ENCODE peak calls at places on chromosomes 5 and 9, in nine cellular contexts. X, F, Z, Q, V, I, M, A and R are unnamed samples.

GRCh38 chr5:20248102-20248501 is 260.1 kb upstream of the CDH18 start:
- DNase-seq in X (no peak), F (no peak), Z (no peak), Q (no peak), V (no peak), I (no peak), M (no peak), A (no peak), R (no peak)

GRCh38 chr9:137986268-137987099 is 108.9 kb downstream of the CACNA1B start:
- DNase-seq in X (no peak), F (no peak), Z (no peak), Q (no peak), V (no peak), I (no peak), M (no peak), A (no peak), R (no peak)

GRCh38 chr9:126276056-126276728 is 50.4 kb upstream of the MVB12B start:
- DNase-seq in X (no peak), F (peak), Z (no peak), Q (no peak), V (no peak), I (no peak), M (no peak), A (no peak), R (no peak)

GRCh38 chr9:2610985-2611384 is 10.6 kb upstream of the VLDLR start:
- DNase-seq in X (peak), F (no peak), Z (no peak), Q (no peak), V (no peak), I (peak), M (no peak), A (no peak), R (no peak)

GRCh38 chr5:55108651-55109050 is 6.2 kb downstream of the GZMA start:
- DNase-seq in X (no peak), F (no peak), Z (no peak), Q (no peak), V (no peak), I (no peak), M (no peak), A (no peak), R (no peak)

GRCh38 chr9:124036578-124036977 is 25.0 kb downstream of the LHX2 start:
- DNase-seq in X (no peak), F (no peak), Z (no peak), Q (no peak), V (no peak), I (no peak), M (no peak), A (no peak), R (no peak)

GRCh38 chr5:62315376-62316049 is 9.5 kb downstream of the KIF2A start:
- DNase-seq in X (no peak), F (no peak), Z (no peak), Q (no peak), V (no peak), I (no peak), M (no peak), A (no peak), R (no peak)

GRCh38 chr9:126690431-126691051 is 76.8 kb downstream of the LMX1B start:
- DNase-seq in X (peak), F (peak), Z (peak), Q (no peak), V (no peak), I (peak), M (peak), A (no peak), R (peak)

GRCh38 chr5:120613729-120614128 is 149.6 kb downstream of the PRR16 start:
- DNase-seq in X (no peak), F (no peak), Z (no peak), Q (no peak), V (no peak), I (no peak), M (no peak), A (no peak), R (no peak)

GRCh38 chr5:4855889-4856288 is 284.2 kb upstream of the ADAMTS16 start:
- DNase-seq in X (no peak), F (no peak), Z (no peak), Q (no peak), V (no peak), I (no peak), M (no peak), A (no peak), R (no peak)

GRCh38 chr9:107390806-107391205 is 98.8 kb downstream of the KLF4 start:
- DNase-seq in X (no peak), F (no peak), Z (no peak), Q (no peak), V (no peak), I (no peak), M (no peak), A (no peak), R (no peak)

GRCh38 chr5:178114325-178115135 is 1.2 kb downstream of the N4BP3 start:
- DNase-seq in X (no peak), F (no peak), Z (no peak), Q (no peak), V (no peak), I (peak), M (no peak), A (no peak), R (peak)

GRCh38 chr5:21858441-21858840 is 994.7 kb downstream of the CDH12 start:
- DNase-seq in X (no peak), F (no peak), Z (no peak), Q (no peak), V (no peak), I (no peak), M (no peak), A (no peak), R (no peak)

GRCh38 chr5:178595145-178595544 is 5.0 kb upstream of the COL23A1 start:
- DNase-seq in X (no peak), F (no peak), Z (no peak), Q (no peak), V (no peak), I (no peak), M (no peak), A (no peak), R (no peak)

GRCh38 chr9:77714077-77714549 is 66.0 kb upstream of the GNA14 start:
- DNase-seq in X (no peak), F (peak), Z (no peak), Q (no peak), V (no peak), I (no peak), M (no peak), A (no peak), R (no peak)

GRCh38 chr9:137632432-137633161 is 13.8 kb downstream of the EHMT1 start:
- DNase-seq in X (no peak), F (no peak), Z (no peak), Q (no peak), V (no peak), I (no peak), M (no peak), A (no peak), R (no peak)

GRCh38 chr9:88593537-88594185 is 58.7 kb downstream of the NXNL2 start:
- DNase-seq in X (peak), F (peak), Z (peak), Q (peak), V (peak), I (peak), M (peak), A (peak), R (no peak)

GRCh38 chr5:102561894-102562760 is 63.3 kb upstream of the SLCO6A1 start:
- DNase-seq in X (peak), F (no peak), Z (peak), Q (no peak), V (no peak), I (peak), M (peak), A (peak), R (no peak)

GRCh38 chr5:35009657-35010056 is 38.1 kb downstream of the AGXT2 start:
- DNase-seq in X (no peak), F (no peak), Z (no peak), Q (no peak), V (no peak), I (no peak), M (no peak), A (no peak), R (no peak)

GRCh38 chr5:107670927-107671741 is at the start of gene EFNA5:
- DNase-seq in X (peak), F (peak), Z (no peak), Q (no peak), V (no peak), I (peak), M (peak), A (no peak), R (no peak)

GRCh38 chr9:100167176-100167575 is 68.1 kb downstream of the INVS start:
- DNase-seq in X (no peak), F (no peak), Z (no peak), Q (no peak), V (no peak), I (no peak), M (no peak), A (no peak), R (no peak)

GRCh38 chr5:16600397-16600796 is 16.4 kb downstream of the RETREG1 start:
- DNase-seq in X (no peak), F (peak), Z (no peak), Q (no peak), V (no peak), I (no peak), M (no peak), A (no peak), R (no peak)

GRCh38 chr5:1765141-1765879 is 34.3 kb downstream of the MRPL36 start:
- DNase-seq in X (no peak), F (no peak), Z (no peak), Q (no peak), V (no peak), I (no peak), M (no peak), A (no peak), R (no peak)

GRCh38 chr5:169011009-169011408 is 289.9 kb downstream of the SLIT3 start:
- DNase-seq in X (no peak), F (no peak), Z (no peak), Q (no peak), V (no peak), I (no peak), M (no peak), A (no peak), R (no peak)

DNA sequence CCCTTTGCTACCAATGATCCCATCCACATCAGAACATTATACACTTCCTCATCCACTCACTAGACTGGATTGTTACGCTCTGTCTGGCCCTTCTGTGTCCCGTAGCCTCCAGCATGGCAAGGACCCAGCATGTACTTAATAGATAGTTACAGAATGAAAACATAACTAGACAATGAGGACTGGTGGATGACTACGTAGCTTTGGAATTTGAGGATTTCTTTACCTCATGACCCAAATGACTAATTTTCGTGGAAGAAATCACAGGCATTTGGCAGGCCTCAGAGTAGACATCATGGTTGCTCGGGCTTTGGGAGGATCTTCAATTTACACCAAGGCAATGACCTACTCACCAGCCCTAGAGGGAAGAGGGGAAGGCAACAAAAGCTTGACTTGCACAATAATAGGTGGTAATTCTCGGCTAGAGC is 299.8 kb downstream of the TLE1 start:
- DNase-seq in X (peak), F (no peak), Z (no peak), Q (peak), V (no peak), I (no peak), M (peak), A (peak), R (no peak)
- TF ChIP-seq REST in X (no peak), F (no peak), Z (no peak), Q (no peak), V (no peak), I (no peak), M (no peak), A (no peak), R (no peak)

DNA sequence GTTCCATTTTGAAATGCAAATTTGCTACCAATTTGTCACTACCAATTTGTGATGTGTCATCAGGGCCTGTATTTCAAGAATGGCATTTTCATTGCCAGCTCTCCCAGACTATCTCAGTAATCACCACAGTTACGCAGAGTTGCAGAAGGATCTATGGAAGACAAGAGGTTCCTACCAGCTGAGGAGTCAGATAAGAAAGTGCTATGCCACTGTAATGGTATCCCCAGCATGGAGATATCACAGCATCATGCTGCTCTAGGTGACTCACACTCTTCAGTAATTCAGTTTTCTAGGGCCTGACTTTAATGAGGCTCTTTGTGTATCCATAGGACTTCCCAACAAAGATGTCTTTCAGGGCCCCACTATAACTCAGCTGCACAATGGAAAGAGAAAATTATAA is 490.3 kb downstream of the ARHGEF28 start:
- DNase-seq in X (no peak), F (no peak), Z (no peak), Q (no peak), V (no peak), I (no peak), M (no peak), A (no peak), R (no peak)
- TF ChIP-seq REST in X (no peak), F (no peak), Z (no peak), Q (no peak), V (no peak), I (no peak), M (no peak), A (no peak), R (no peak)

GRCh38 chr5:43146958-43147357 is 26.2 kb downstream of the ZNF131 start:
- DNase-seq in X (no peak), F (no peak), Z (no peak), Q (no peak), V (no peak), I (no peak), M (no peak), A (no peak), R (no peak)

GRCh38 chr5:43140286-43140685 is 19.6 kb downstream of the ZNF131 start:
- DNase-seq in X (no peak), F (no peak), Z (no peak), Q (no peak), V (no peak), I (no peak), M (no peak), A (no peak), R (no peak)

GRCh38 chr5:43137326-43137725 is 16.6 kb downstream of the ZNF131 start:
- DNase-seq in X (no peak), F (no peak), Z (no peak), Q (no peak), V (no peak), I (no peak), M (no peak), A (no peak), R (no peak)

GRCh38 chr5:43145071-43145470 is 24.4 kb downstream of the ZNF131 start:
- DNase-seq in X (no peak), F (no peak), Z (no peak), Q (no peak), V (no peak), I (no peak), M (no peak), A (no peak), R (no peak)

GRCh38 chr5:43141211-43141610 is 20.5 kb downstream of the ZNF131 start:
- DNase-seq in X (no peak), F (no peak), Z (no peak), Q (no peak), V (no peak), I (no peak), M (no peak), A (no peak), R (no peak)
- TF ChIP-seq REST in X (no peak), F (no peak), Z (no peak), Q (no peak), V (no peak), I (no peak), M (no peak), A (no peak), R (no peak)

GRCh38 chr9:89945133-89945532 is 340.3 kb downstream of the GADD45G start:
- DNase-seq in X (no peak), F (no peak), Z (no peak), Q (no peak), V (no peak), I (peak), M (no peak), A (no peak), R (no peak)
- TF ChIP-seq REST in X (no peak), F (no peak), Z (no peak), Q (no peak), V (no peak), I (no peak), M (no peak), A (no peak), R (no peak)

GRCh38 chr5:32571128-32571527 is 14.2 kb upstream of the SUB1 start:
- DNase-seq in X (no peak), F (no peak), Z (no peak), Q (no peak), V (no peak), I (no peak), M (no peak), A (no peak), R (no peak)

GRCh38 chr5:32574540-32575175 is 10.7 kb upstream of the SUB1 start:
- DNase-seq in X (peak), F (no peak), Z (no peak), Q (no peak), V (no peak), I (no peak), M (no peak), A (peak), R (no peak)

GRCh38 chr5:32578362-32578761 is 7.0 kb upstream of the SUB1 start:
- DNase-seq in X (no peak), F (no peak), Z (no peak), Q (no peak), V (no peak), I (no peak), M (no peak), A (no peak), R (no peak)

GRCh38 chr5:32578764-32579163 is 6.6 kb upstream of the SUB1 start:
- DNase-seq in X (no peak), F (no peak), Z (no peak), Q (no peak), V (no peak), I (no peak), M (no peak), A (peak), R (no peak)

DNA sequence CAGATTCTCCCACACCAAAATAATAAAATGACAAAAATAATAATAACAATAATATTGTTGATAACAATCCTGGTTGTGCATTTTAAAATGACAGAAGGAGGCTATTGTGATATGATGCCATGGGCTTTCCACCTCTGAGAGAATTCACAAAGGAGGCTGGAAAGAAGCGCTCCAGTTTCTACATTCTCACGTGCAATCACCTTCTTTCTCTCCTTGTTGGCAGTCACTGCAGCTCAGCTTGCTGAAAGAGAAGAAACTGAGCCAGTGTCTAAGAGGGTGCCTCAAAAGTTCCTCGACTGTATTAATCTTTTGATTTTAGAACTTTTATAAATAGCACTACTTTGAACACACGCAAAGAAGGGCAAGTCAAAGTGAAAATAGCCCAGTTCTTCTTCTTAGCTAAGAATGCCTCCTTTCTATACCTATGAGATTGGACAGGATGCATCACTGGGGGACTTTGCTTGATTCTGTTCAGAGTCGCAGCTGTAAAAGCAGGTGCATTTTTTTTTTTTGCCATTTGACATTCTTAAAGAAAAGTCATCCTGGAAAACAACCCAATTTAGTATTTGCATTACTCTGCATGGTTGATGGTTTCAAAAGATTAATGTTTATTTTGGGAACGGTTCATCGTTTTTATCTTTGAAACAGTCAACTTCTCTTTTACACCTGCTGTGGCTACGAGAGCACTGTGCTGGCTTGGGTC is 12.4 kb upstream of the SUB1 start:
- DNase-seq in X (no peak), F (no peak), Z (no peak), Q (no peak), V (peak), I (no peak), M (no peak), A (no peak), R (no peak)
- TF ChIP-seq REST in X (no peak), F (no peak), Z (no peak), Q (no peak), V (no peak), I (no peak), M (no peak), A (no peak), R (no peak)